ENCODE peak calls at places on chromosomes 7 and 10, in four cellular contexts. One of them, this sample, is unnamed.

GRCh38 chr10:125161570-125162139 is 1.3 kb upstream of the CTBP2 start:
- DNase-seq in adrenal gland: no peak
- DNase-seq in tibial nerve: no peak
- DNase-seq in sigmoid colon: no peak
- DNase-seq in this sample: peak; percentile 64

GRCh38 chr7:106618480-106618879 is 42.5 kb downstream of the CCDC71L start:
- DNase-seq in adrenal gland: peak; percentile 17
- DNase-seq in tibial nerve: no peak
- DNase-seq in sigmoid colon: no peak
- DNase-seq in this sample: no peak

GRCh38 chr10:95544783-95545500 is 16.2 kb downstream of the SORBS1 start:
- DNase-seq in adrenal gland: no peak
- DNase-seq in tibial nerve: no peak
- DNase-seq in sigmoid colon: no peak
- DNase-seq in this sample: peak; percentile 22

GRCh38 chr7:134844200-134844599 is 64.8 kb downstream of the CALD1 start:
- DNase-seq in adrenal gland: no peak
- DNase-seq in tibial nerve: no peak
- DNase-seq in sigmoid colon: no peak
- DNase-seq in this sample: no peak

GRCh38 chr10:27223964-27224363 is 16.6 kb downstream of the ACBD5 start:
- DNase-seq in adrenal gland: no peak
- DNase-seq in tibial nerve: peak; percentile 50
- DNase-seq in sigmoid colon: no peak
- DNase-seq in this sample: peak; percentile 72

GRCh38 chr7:150898475-150899011 is 46.2 kb downstream of the AOC1 start:
- DNase-seq in adrenal gland: peak; percentile 82
- DNase-seq in tibial nerve: peak; percentile 74
- DNase-seq in sigmoid colon: peak; percentile 91
- DNase-seq in this sample: peak; percentile 76

GRCh38 chr7:98802088-98802780 is 67.6 kb downstream of the TMEM130 start:
- DNase-seq in adrenal gland: peak; percentile 45
- DNase-seq in tibial nerve: peak; percentile 8
- DNase-seq in sigmoid colon: no peak
- DNase-seq in this sample: no peak

GRCh38 chr10:82737556-82737955 is 862.6 kb downstream of the NRG3 start:
- DNase-seq in adrenal gland: no peak
- DNase-seq in tibial nerve: no peak
- DNase-seq in sigmoid colon: no peak
- DNase-seq in this sample: no peak

GRCh38 chr7:153415632-153416031 is 636.6 kb upstream of the DPP6 start:
- DNase-seq in adrenal gland: no peak
- DNase-seq in tibial nerve: no peak
- DNase-seq in sigmoid colon: no peak
- DNase-seq in this sample: no peak

GRCh38 chr10:117197189-117197588 is at the start of gene KCNK18:
- DNase-seq in adrenal gland: no peak
- DNase-seq in tibial nerve: no peak
- DNase-seq in sigmoid colon: no peak
- DNase-seq in this sample: no peak

GRCh38 chr10:131177431-131178327 is 133.8 kb downstream of the TCERG1L start:
- DNase-seq in adrenal gland: no peak
- DNase-seq in tibial nerve: peak; percentile 24
- DNase-seq in sigmoid colon: peak; percentile 57
- DNase-seq in this sample: no peak

GRCh38 chr10:119602241-119603095 is 5.7 kb upstream of the TIAL1 start:
- DNase-seq in adrenal gland: no peak
- DNase-seq in tibial nerve: no peak
- DNase-seq in sigmoid colon: no peak
- DNase-seq in this sample: no peak

GRCh38 chr7:17492437-17492836 is 194.0 kb downstream of the AHR start:
- DNase-seq in adrenal gland: no peak
- DNase-seq in tibial nerve: no peak
- DNase-seq in sigmoid colon: no peak
- DNase-seq in this sample: no peak

GRCh38 chr10:63128443-63128842 is 4.7 kb upstream of the NRBF2 start:
- DNase-seq in adrenal gland: no peak
- DNase-seq in tibial nerve: no peak
- DNase-seq in sigmoid colon: no peak
- DNase-seq in this sample: no peak

GRCh38 chr7:36730046-36730445 is 5.8 kb upstream of the AOAH start:
- DNase-seq in adrenal gland: no peak
- DNase-seq in tibial nerve: no peak
- DNase-seq in sigmoid colon: no peak
- DNase-seq in this sample: no peak

GRCh38 chr10:1609596-1609995 is 127.7 kb downstream of the ADARB2 start:
- DNase-seq in adrenal gland: no peak
- DNase-seq in tibial nerve: no peak
- DNase-seq in sigmoid colon: no peak
- DNase-seq in this sample: no peak

GRCh38 chr7:33873981-33874750 is 31.2 kb upstream of the BMPER start:
- DNase-seq in adrenal gland: no peak
- DNase-seq in tibial nerve: no peak
- DNase-seq in sigmoid colon: no peak
- DNase-seq in this sample: no peak

DNA sequence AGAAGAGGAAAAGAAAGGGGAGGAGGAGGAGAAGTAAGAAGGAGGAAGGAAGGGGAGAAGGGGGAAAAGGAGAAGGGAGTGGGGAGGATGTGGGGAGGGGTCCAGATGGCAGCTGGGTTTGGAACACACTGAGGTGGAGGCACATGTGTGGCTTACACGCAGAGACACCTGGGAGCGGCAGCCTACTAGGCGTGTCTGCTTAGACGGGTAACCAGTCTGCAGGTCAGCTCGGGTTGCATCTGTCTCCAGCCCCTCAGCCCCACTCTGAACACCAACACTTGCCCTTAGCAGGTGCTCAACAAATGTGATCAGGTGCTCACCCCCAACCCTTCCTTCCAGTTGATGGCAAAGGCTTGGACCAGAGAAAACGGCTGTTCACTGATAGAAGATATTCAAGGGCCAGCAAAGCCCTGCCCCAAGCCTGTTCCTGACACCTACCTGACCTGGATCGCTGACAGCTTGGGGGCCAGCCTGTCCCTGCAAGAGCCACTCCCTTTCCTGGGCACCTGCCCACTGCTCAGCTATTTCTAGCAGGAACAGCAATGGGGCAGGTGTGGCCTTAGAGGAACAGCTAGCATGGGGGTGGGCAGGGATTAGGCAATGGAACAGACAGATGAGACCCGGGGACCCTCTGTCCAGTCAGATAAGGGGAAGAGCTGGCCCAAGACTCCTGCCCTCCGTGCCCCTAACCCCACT is 70.5 kb downstream of the SH3PXD2A start:
- DNase-seq in adrenal gland: no peak
- DNase-seq in tibial nerve: no peak
- DNase-seq in sigmoid colon: no peak
- DNase-seq in this sample: no peak
- H3K4me1 ChIP-seq in adrenal gland: no peaks in the 10 kb centered on the region
- H3K4me1 ChIP-seq in tibial nerve: peaks cover 73% of the 10 kb centered on the region
- H3K4me1 ChIP-seq in sigmoid colon: peaks cover 48% of the 10 kb centered on the region
- H3K4me1 ChIP-seq in this sample: peaks cover 10% of the 10 kb centered on the region

GRCh38 chr10:73871915-73872710 is 2.2 kb downstream of the CAMK2G start:
- DNase-seq in adrenal gland: no peak
- DNase-seq in tibial nerve: no peak
- DNase-seq in sigmoid colon: peak; percentile 80
- DNase-seq in this sample: no peak
- H3K27ac ChIP-seq in adrenal gland: no peak overlapping the region
- H3K27ac ChIP-seq in tibial nerve: peak overlapping the region; percentile 5
- H3K27ac ChIP-seq in sigmoid colon: peak overlapping the region; percentile 94
- H3K27ac ChIP-seq in this sample: peak overlapping the region; percentile 26

GRCh38 chr7:89994483-89994882 is 159.8 kb upstream of the STEAP1 start:
- DNase-seq in adrenal gland: no peak
- DNase-seq in tibial nerve: no peak
- DNase-seq in sigmoid colon: no peak
- DNase-seq in this sample: no peak

DNA sequence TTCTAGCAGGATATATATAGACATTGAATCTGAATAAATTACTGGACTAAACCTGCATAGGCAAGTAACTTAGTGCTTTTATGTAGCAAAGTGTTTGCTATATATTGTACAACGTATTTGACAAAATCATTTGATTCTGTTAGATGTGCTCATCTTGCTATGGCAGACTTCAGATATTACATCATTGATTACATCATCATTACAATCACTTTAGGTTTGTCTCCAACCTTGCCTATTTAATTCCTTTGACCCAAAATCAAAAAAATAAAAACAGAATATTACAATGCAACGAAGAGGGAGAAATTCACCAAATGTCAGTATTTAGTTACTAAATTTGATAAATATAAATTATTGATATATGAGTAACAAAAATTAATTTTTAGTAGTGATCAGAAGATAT is 155.7 kb upstream of the STEAP1 start:
- DNase-seq in adrenal gland: no peak
- DNase-seq in tibial nerve: no peak
- DNase-seq in sigmoid colon: no peak
- DNase-seq in this sample: no peak
- TF ChIP-seq POLR2A in adrenal gland: no peak
- TF ChIP-seq POLR2A in tibial nerve: no peak
- TF ChIP-seq POLR2A in sigmoid colon: no peak
- TF ChIP-seq POLR2A in this sample: no peak

GRCh38 chr10:69868821-69869220 is 67.1 kb downstream of the COL13A1 start:
- DNase-seq in adrenal gland: no peak
- DNase-seq in tibial nerve: no peak
- DNase-seq in sigmoid colon: no peak
- DNase-seq in this sample: no peak
- H3K4me1 ChIP-seq in adrenal gland: peaks cover 8% of the 10 kb centered on the region
- H3K4me1 ChIP-seq in tibial nerve: peaks cover 14% of the 10 kb centered on the region
- H3K4me1 ChIP-seq in sigmoid colon: peaks cover 20% of the 10 kb centered on the region
- H3K4me1 ChIP-seq in this sample: peaks cover 4% of the 10 kb centered on the region

DNA sequence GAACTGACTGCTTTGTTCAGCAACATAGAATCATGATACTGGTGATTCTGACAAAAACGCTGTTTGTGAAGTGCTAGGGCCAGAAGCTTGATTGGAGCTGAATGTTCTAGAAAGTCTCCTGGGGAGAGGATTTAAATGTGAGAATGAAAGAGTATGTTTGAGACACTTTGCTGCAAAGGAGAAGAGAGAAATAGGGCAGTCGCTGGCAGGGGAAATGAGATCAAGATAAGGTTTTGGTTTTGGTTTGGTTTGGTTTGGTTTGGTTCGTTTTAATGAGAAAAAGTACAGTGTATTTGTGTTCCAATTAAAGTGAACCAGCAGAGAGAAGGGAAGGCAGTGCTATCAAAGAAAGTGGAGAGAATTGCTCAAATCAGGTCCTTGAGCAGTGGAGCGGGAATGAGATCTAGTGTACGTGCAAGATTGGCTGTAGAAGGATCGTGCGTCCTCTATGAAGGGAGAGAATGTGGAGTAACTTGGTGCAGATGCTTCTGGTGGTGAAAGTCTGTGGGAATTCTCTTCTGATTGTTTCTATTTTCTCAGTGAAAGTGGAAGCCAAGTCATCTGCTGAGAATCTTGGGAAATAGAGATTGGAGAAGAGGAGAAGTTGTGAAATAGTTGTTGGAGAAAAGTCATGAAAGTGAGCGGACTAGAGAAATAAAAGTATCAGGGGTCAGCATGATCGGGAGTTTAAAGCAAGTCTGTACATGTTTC is 270.5 kb downstream of the CCDC3 start:
- DNase-seq in adrenal gland: no peak
- DNase-seq in tibial nerve: peak; percentile 21
- DNase-seq in sigmoid colon: no peak
- DNase-seq in this sample: no peak
- H3K27ac ChIP-seq in adrenal gland: no peak overlapping the region
- H3K27ac ChIP-seq in tibial nerve: peak overlapping the region; percentile 63
- H3K27ac ChIP-seq in sigmoid colon: peak overlapping the region; percentile 25
- H3K27ac ChIP-seq in this sample: no peak overlapping the region

GRCh38 chr7:2844153-2845077 is at the start of gene GNA12:
- DNase-seq in adrenal gland: peak; percentile 98
- DNase-seq in tibial nerve: peak; percentile 98
- DNase-seq in sigmoid colon: peak; percentile 99
- DNase-seq in this sample: peak; percentile 99
- TF ChIP-seq POLR2A in adrenal gland: peak; percentile 59
- TF ChIP-seq POLR2A in tibial nerve: no peak
- TF ChIP-seq POLR2A in sigmoid colon: no peak
- TF ChIP-seq POLR2A in this sample: peak; percentile 69